ENCODE peak calls at places on chromosome X, in nine cellular contexts. One of them, this sample, is unnamed.

GRCh38 chrX:37776987-37777325 is 2.9 kb upstream of the CYBB start:
- DNase-seq in fibroblast of lung: no peak
- DNase-seq in GM23248: no peak
- DNase-seq in neural progenitor cell: no peak
- DNase-seq in SK-N-SH: no peak
- DNase-seq in colonic mucosa: no peak
- DNase-seq in H9: no peak
- DNase-seq in IMR-90: no peak
- DNase-seq in mammary epithelial cell: no peak
- DNase-seq in this sample: no peak

GRCh38 chrX:47091149-47091775 is 13.0 kb downstream of the RGN start:
- DNase-seq in fibroblast of lung: peak; percentile 70
- DNase-seq in GM23248: no peak
- DNase-seq in neural progenitor cell: peak; percentile 39
- DNase-seq in SK-N-SH: no peak
- DNase-seq in colonic mucosa: no peak
- DNase-seq in H9: no peak
- DNase-seq in IMR-90: peak; percentile 18
- DNase-seq in mammary epithelial cell: no peak
- DNase-seq in this sample: no peak

GRCh38 chrX:10399152-10399741 is 221.1 kb downstream of the MID1 start:
- DNase-seq in fibroblast of lung: peak; percentile 41
- DNase-seq in GM23248: no peak
- DNase-seq in neural progenitor cell: no peak
- DNase-seq in SK-N-SH: no peak
- DNase-seq in colonic mucosa: no peak
- DNase-seq in H9: no peak
- DNase-seq in IMR-90: peak; percentile 6
- DNase-seq in mammary epithelial cell: no peak
- DNase-seq in this sample: no peak

GRCh38 chrX:10506781-10507180 is 113.6 kb downstream of the MID1 start:
- DNase-seq in fibroblast of lung: no peak
- DNase-seq in GM23248: no peak
- DNase-seq in neural progenitor cell: no peak
- DNase-seq in SK-N-SH: no peak
- DNase-seq in colonic mucosa: no peak
- DNase-seq in H9: no peak
- DNase-seq in IMR-90: no peak
- DNase-seq in mammary epithelial cell: no peak
- DNase-seq in this sample: no peak

GRCh38 chrX:9320940-9321339 is 143.9 kb upstream of the TBL1X start:
- DNase-seq in fibroblast of lung: peak; percentile 34
- DNase-seq in GM23248: no peak
- DNase-seq in neural progenitor cell: peak; percentile 9
- DNase-seq in SK-N-SH: no peak
- DNase-seq in colonic mucosa: no peak
- DNase-seq in H9: no peak
- DNase-seq in IMR-90: peak; percentile 62
- DNase-seq in mammary epithelial cell: no peak
- DNase-seq in this sample: no peak

GRCh38 chrX:107773906-107774435 is 1.6 kb downstream of the TSC22D3 start:
- DNase-seq in fibroblast of lung: no peak
- DNase-seq in GM23248: no peak
- DNase-seq in neural progenitor cell: no peak
- DNase-seq in SK-N-SH: no peak
- DNase-seq in colonic mucosa: no peak
- DNase-seq in H9: no peak
- DNase-seq in IMR-90: no peak
- DNase-seq in mammary epithelial cell: no peak
- DNase-seq in this sample: no peak

GRCh38 chrX:153968754-153969124 is 2.9 kb downstream of the HCFC1 start:
- DNase-seq in fibroblast of lung: no peak
- DNase-seq in GM23248: peak; percentile 53
- DNase-seq in neural progenitor cell: peak; percentile 52
- DNase-seq in SK-N-SH: no peak
- DNase-seq in colonic mucosa: no peak
- DNase-seq in H9: no peak
- DNase-seq in IMR-90: no peak
- DNase-seq in mammary epithelial cell: no peak
- DNase-seq in this sample: no peak

GRCh38 chrX:48451708-48452107 is 18.4 kb downstream of the SLC38A5 start:
- DNase-seq in fibroblast of lung: no peak
- DNase-seq in GM23248: no peak
- DNase-seq in neural progenitor cell: no peak
- DNase-seq in SK-N-SH: no peak
- DNase-seq in colonic mucosa: no peak
- DNase-seq in H9: no peak
- DNase-seq in IMR-90: no peak
- DNase-seq in mammary epithelial cell: no peak
- DNase-seq in this sample: no peak

GRCh38 chrX:30702736-30703135 is 49.5 kb downstream of the GK start:
- DNase-seq in fibroblast of lung: peak; percentile 71
- DNase-seq in GM23248: peak; percentile 78
- DNase-seq in neural progenitor cell: no peak
- DNase-seq in SK-N-SH: no peak
- DNase-seq in colonic mucosa: no peak
- DNase-seq in H9: no peak
- DNase-seq in IMR-90: peak; percentile 91
- DNase-seq in mammary epithelial cell: no peak
- DNase-seq in this sample: no peak

GRCh38 chrX:123267220-123267619 is 83.1 kb downstream of the GRIA3 start:
- DNase-seq in fibroblast of lung: no peak
- DNase-seq in GM23248: peak; percentile 68
- DNase-seq in neural progenitor cell: no peak
- DNase-seq in SK-N-SH: no peak
- DNase-seq in colonic mucosa: no peak
- DNase-seq in H9: no peak
- DNase-seq in IMR-90: no peak
- DNase-seq in mammary epithelial cell: no peak
- DNase-seq in this sample: no peak

GRCh38 chrX:49174723-49175122 is 3.0 kb downstream of the PLP2 start:
- DNase-seq in fibroblast of lung: no peak
- DNase-seq in GM23248: no peak
- DNase-seq in neural progenitor cell: no peak
- DNase-seq in SK-N-SH: no peak
- DNase-seq in colonic mucosa: no peak
- DNase-seq in H9: no peak
- DNase-seq in IMR-90: no peak
- DNase-seq in mammary epithelial cell: no peak
- DNase-seq in this sample: no peak

GRCh38 chrX:140817943-140818342 is 108.4 kb downstream of the LINC00632 start:
- DNase-seq in fibroblast of lung: peak; percentile 43
- DNase-seq in GM23248: peak; percentile 32
- DNase-seq in neural progenitor cell: peak; percentile 33
- DNase-seq in SK-N-SH: peak; percentile 19
- DNase-seq in colonic mucosa: no peak
- DNase-seq in H9: no peak
- DNase-seq in IMR-90: peak; percentile 41
- DNase-seq in mammary epithelial cell: no peak
- DNase-seq in this sample: no peak

DNA sequence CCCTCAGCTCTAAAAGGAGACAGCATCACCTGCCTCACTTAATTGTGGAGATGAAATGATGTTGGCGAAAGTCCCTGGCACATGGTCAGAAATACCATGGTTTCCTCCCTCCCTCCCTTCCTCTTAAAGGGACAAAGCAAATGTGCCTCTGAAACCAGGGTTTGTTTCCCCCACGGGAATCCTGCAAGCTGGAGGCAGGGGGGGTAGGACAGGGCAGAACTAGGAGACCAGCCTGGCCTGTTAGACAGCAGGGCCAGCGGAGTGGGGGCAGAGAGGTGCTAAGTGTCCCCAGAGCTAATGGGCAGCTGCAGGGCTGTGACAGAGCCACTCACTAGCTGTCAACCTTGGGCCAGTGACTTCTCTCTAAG is 5.7 kb downstream of the RTL5 start:
- DNase-seq in fibroblast of lung: no peak
- DNase-seq in GM23248: no peak
- DNase-seq in neural progenitor cell: no peak
- DNase-seq in SK-N-SH: peak; percentile 46
- DNase-seq in colonic mucosa: no peak
- DNase-seq in H9: no peak
- DNase-seq in IMR-90: no peak
- DNase-seq in mammary epithelial cell: peak; percentile 14
- DNase-seq in this sample: peak; percentile 42
- H3K4me1 ChIP-seq in fibroblast of lung: peaks cover 16% of the 10 kb centered on the region
- H3K4me1 ChIP-seq in GM23248: peaks cover 14% of the 10 kb centered on the region
- H3K4me1 ChIP-seq in neural progenitor cell: peaks cover 18% of the 10 kb centered on the region
- H3K4me1 ChIP-seq in SK-N-SH: peaks cover 14% of the 10 kb centered on the region
- H3K4me1 ChIP-seq in colonic mucosa: no peaks in the 10 kb centered on the region
- H3K4me1 ChIP-seq in H9: peaks cover 4% of the 10 kb centered on the region
- H3K4me1 ChIP-seq in IMR-90: peaks cover 3% of the 10 kb centered on the region
- H3K4me1 ChIP-seq in mammary epithelial cell: peaks cover 10% of the 10 kb centered on the region
- H3K4me1 ChIP-seq in this sample: peaks cover 13% of the 10 kb centered on the region

GRCh38 chrX:700936-701335 is 70.3 kb downstream of the SHOX start:
- DNase-seq in fibroblast of lung: no peak
- DNase-seq in GM23248: no peak
- DNase-seq in neural progenitor cell: no peak
- DNase-seq in SK-N-SH: no peak
- DNase-seq in colonic mucosa: no peak
- DNase-seq in H9: no peak
- DNase-seq in IMR-90: no peak
- DNase-seq in mammary epithelial cell: no peak
- DNase-seq in this sample: no peak
- H3K9me3 ChIP-seq in fibroblast of lung: no peaks in the 10 kb centered on the region
- H3K9me3 ChIP-seq in GM23248: no peaks in the 10 kb centered on the region
- H3K9me3 ChIP-seq in neural progenitor cell: no peaks in the 10 kb centered on the region
- H3K9me3 ChIP-seq in SK-N-SH: no peaks in the 10 kb centered on the region
- H3K9me3 ChIP-seq in colonic mucosa: no peaks in the 10 kb centered on the region
- H3K9me3 ChIP-seq in H9: no peaks in the 10 kb centered on the region
- H3K9me3 ChIP-seq in IMR-90: peaks cover 27% of the 10 kb centered on the region
- H3K9me3 ChIP-seq in mammary epithelial cell: peaks cover 14% of the 10 kb centered on the region
- H3K9me3 ChIP-seq in this sample: peaks cover 7% of the 10 kb centered on the region

GRCh38 chrX:103329991-103330390 is at the start of gene TCEAL7:
- DNase-seq in fibroblast of lung: peak; percentile 61
- DNase-seq in GM23248: peak; percentile 55
- DNase-seq in neural progenitor cell: peak; percentile 33
- DNase-seq in SK-N-SH: peak; percentile 81
- DNase-seq in colonic mucosa: no peak
- DNase-seq in H9: peak; percentile 59
- DNase-seq in IMR-90: peak; percentile 46
- DNase-seq in mammary epithelial cell: no peak
- DNase-seq in this sample: no peak

DNA sequence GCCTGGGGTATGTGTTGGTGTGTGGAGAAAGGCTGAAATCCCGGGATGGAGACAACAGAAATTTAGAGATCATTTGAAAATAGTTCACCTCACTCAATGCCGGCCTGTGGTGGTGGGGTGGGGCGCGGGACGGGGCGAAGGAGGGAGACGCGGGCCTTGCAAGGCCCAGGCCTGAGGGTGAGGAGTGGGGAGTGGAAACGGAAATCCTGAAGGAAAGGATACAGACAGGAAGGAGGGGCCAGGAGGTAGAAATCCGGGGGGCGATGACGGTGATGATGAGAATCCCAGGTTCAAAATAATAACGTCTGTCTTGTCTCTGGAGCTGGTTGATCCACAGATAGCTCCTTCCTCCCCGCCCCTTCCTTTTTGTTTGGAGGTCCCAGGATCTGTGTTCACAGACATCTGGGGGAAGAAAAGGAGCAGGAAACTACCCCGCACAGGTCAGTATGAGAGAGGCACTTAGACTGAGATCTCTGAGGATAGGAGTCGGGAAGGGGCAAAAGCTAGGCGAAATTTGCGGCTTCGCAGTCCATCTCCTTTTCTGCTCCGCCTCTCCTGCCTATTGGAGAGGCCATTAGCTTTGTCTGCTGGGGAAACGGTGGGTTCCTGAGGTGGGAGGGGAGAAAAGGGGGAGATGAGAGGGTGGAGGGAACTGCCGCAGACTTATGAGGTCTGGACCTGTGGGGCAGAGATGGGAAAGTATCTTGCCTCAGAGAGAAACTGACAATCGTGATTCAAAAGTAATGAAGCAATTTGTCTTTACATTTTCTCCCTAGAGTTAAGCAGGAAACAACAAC is 760 bp downstream of the TCEAL7 start:
- DNase-seq in fibroblast of lung: peak; percentile 1
- DNase-seq in GM23248: peak; percentile 20
- DNase-seq in neural progenitor cell: peak; percentile 69
- DNase-seq in SK-N-SH: peak; percentile 56
- DNase-seq in colonic mucosa: no peak
- DNase-seq in H9: peak; percentile 71
- DNase-seq in IMR-90: peak; percentile 2
- DNase-seq in mammary epithelial cell: no peak
- DNase-seq in this sample: peak; percentile 83
- H3K9ac ChIP-seq in fibroblast of lung: peak overlapping the region; percentile 20
- H3K9ac ChIP-seq in GM23248: peak overlapping the region; percentile 73
- H3K9ac ChIP-seq in neural progenitor cell: no peak overlapping the region
- H3K9ac ChIP-seq in SK-N-SH: peak overlapping the region; percentile 55
- H3K9ac ChIP-seq in colonic mucosa: no peak overlapping the region
- H3K9ac ChIP-seq in H9: no peak overlapping the region
- H3K9ac ChIP-seq in IMR-90: peak overlapping the region; percentile 47
- H3K9ac ChIP-seq in mammary epithelial cell: no peak overlapping the region
- H3K9ac ChIP-seq in this sample: peak overlapping the region; percentile 3

GRCh38 chrX:23799469-23800065 is 16.6 kb downstream of the SAT1 start:
- DNase-seq in fibroblast of lung: peak; percentile 74
- DNase-seq in GM23248: peak; percentile 26
- DNase-seq in neural progenitor cell: no peak
- DNase-seq in SK-N-SH: no peak
- DNase-seq in colonic mucosa: no peak
- DNase-seq in H9: no peak
- DNase-seq in IMR-90: peak; percentile 60
- DNase-seq in mammary epithelial cell: no peak
- DNase-seq in this sample: no peak

GRCh38 chrX:23804578-23804977 is 21.6 kb downstream of the SAT1 start:
- DNase-seq in fibroblast of lung: no peak
- DNase-seq in GM23248: peak; percentile 18
- DNase-seq in neural progenitor cell: no peak
- DNase-seq in SK-N-SH: no peak
- DNase-seq in colonic mucosa: no peak
- DNase-seq in H9: no peak
- DNase-seq in IMR-90: no peak
- DNase-seq in mammary epithelial cell: no peak
- DNase-seq in this sample: no peak

GRCh38 chrX:23803931-23804381 is 21.0 kb downstream of the SAT1 start:
- DNase-seq in fibroblast of lung: peak; percentile 76
- DNase-seq in GM23248: peak; percentile 73
- DNase-seq in neural progenitor cell: no peak
- DNase-seq in SK-N-SH: no peak
- DNase-seq in colonic mucosa: peak; percentile 67
- DNase-seq in H9: no peak
- DNase-seq in IMR-90: peak; percentile 67
- DNase-seq in mammary epithelial cell: peak; percentile 84
- DNase-seq in this sample: no peak

GRCh38 chrX:23805379-23805778 is 22.4 kb downstream of the SAT1 start:
- DNase-seq in fibroblast of lung: no peak
- DNase-seq in GM23248: no peak
- DNase-seq in neural progenitor cell: no peak
- DNase-seq in SK-N-SH: no peak
- DNase-seq in colonic mucosa: no peak
- DNase-seq in H9: no peak
- DNase-seq in IMR-90: no peak
- DNase-seq in mammary epithelial cell: no peak
- DNase-seq in this sample: no peak

DNA sequence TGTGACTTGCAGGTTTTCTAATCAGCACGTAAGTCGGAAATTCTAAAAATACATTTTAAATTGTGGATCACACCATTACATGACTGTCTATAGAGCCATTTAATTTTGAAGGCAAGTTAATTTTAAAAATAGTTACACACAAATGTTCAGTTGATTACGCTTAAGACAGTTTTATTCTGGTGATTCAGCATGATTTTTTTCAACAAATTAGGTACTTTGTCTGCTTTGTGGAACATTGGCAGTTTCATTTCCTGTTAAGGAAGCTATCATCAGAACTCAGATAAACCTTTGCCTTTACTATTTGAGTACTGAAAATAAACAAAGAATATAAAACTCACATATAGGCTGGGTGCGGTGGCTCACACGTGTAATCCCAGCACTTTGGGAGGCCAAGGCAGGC is 19.5 kb downstream of the SAT1 start:
- DNase-seq in fibroblast of lung: no peak
- DNase-seq in GM23248: no peak
- DNase-seq in neural progenitor cell: no peak
- DNase-seq in SK-N-SH: no peak
- DNase-seq in colonic mucosa: no peak
- DNase-seq in H9: no peak
- DNase-seq in IMR-90: no peak
- DNase-seq in mammary epithelial cell: no peak
- DNase-seq in this sample: no peak
- H3K4me1 ChIP-seq in fibroblast of lung: no peaks in the 10 kb centered on the region
- H3K4me1 ChIP-seq in GM23248: peaks cover 16% of the 10 kb centered on the region
- H3K4me1 ChIP-seq in neural progenitor cell: peaks cover 19% of the 10 kb centered on the region
- H3K4me1 ChIP-seq in SK-N-SH: peaks cover 18% of the 10 kb centered on the region
- H3K4me1 ChIP-seq in colonic mucosa: peaks cover 9% of the 10 kb centered on the region
- H3K4me1 ChIP-seq in H9: no peaks in the 10 kb centered on the region
- H3K4me1 ChIP-seq in IMR-90: peaks cover 5% of the 10 kb centered on the region
- H3K4me1 ChIP-seq in mammary epithelial cell: peaks cover 21% of the 10 kb centered on the region
- H3K4me1 ChIP-seq in this sample: no peaks in the 10 kb centered on the region